ENCODE peak calls at places on chromosomes 13 and 19, in ten cellular contexts. One of them, this sample, is unnamed.

GRCh38 chr19:35885909-35886308 is 14.4 kb downstream of the NFKBID start:
- DNase-seq in lung: no peak
- DNase-seq in HL-60: no peak
- DNase-seq in neural progenitor cell: no peak
- DNase-seq in pancreas: no peak
- DNase-seq in endodermal cell: no peak
- DNase-seq in adrenal gland: no peak
- DNase-seq in left ventricle myocardium inferior: no peak
- DNase-seq in tibial nerve: no peak
- DNase-seq in ovary: no peak
- DNase-seq in this sample: no peak

GRCh38 chr13:39025433-39025839 is 12.5 kb downstream of the PROSER1 start:
- DNase-seq in left ventricle myocardium inferior: no peak
- DNase-seq in tibial nerve: no peak
- DNase-seq in adrenal gland: no peak
- DNase-seq in neural progenitor cell: no peak
- DNase-seq in ovary: no peak
- DNase-seq in HL-60: no peak
- DNase-seq in endodermal cell: no peak
- DNase-seq in lung: no peak
- DNase-seq in pancreas: no peak
- DNase-seq in this sample: no peak

GRCh38 chr19:35935911-35936737 is at the start of gene LRFN3:
- DNase-seq in endodermal cell: peak; percentile 88
- DNase-seq in pancreas: peak; percentile 54
- DNase-seq in tibial nerve: peak; percentile 60
- DNase-seq in left ventricle myocardium inferior: peak; percentile 78
- DNase-seq in neural progenitor cell: peak; percentile 95
- DNase-seq in HL-60: no peak
- DNase-seq in lung: peak; percentile 57
- DNase-seq in adrenal gland: peak; percentile 71
- DNase-seq in ovary: peak; percentile 79
- DNase-seq in this sample: peak; percentile 78

GRCh38 chr13:110877737-110878136 is 37.1 kb downstream of the ANKRD10 start:
- DNase-seq in neural progenitor cell: no peak
- DNase-seq in HL-60: no peak
- DNase-seq in endodermal cell: no peak
- DNase-seq in lung: no peak
- DNase-seq in ovary: no peak
- DNase-seq in tibial nerve: no peak
- DNase-seq in adrenal gland: no peak
- DNase-seq in pancreas: no peak
- DNase-seq in left ventricle myocardium inferior: no peak
- DNase-seq in this sample: no peak

GRCh38 chr13:39818953-39819352 is 163.5 kb downstream of the COG6 start:
- DNase-seq in lung: no peak
- DNase-seq in HL-60: no peak
- DNase-seq in adrenal gland: no peak
- DNase-seq in endodermal cell: no peak
- DNase-seq in left ventricle myocardium inferior: no peak
- DNase-seq in pancreas: no peak
- DNase-seq in ovary: peak; percentile 74
- DNase-seq in neural progenitor cell: no peak
- DNase-seq in tibial nerve: peak; percentile 44
- DNase-seq in this sample: no peak

GRCh38 chr13:105410602-105411001 is 1124.9 kb downstream of the EFNB2 start:
- DNase-seq in HL-60: no peak
- DNase-seq in tibial nerve: peak; percentile 47
- DNase-seq in adrenal gland: peak; percentile 47
- DNase-seq in ovary: peak; percentile 18
- DNase-seq in neural progenitor cell: peak; percentile 77
- DNase-seq in pancreas: peak; percentile 45
- DNase-seq in left ventricle myocardium inferior: peak; percentile 47
- DNase-seq in endodermal cell: peak; percentile 92
- DNase-seq in lung: peak; percentile 39
- DNase-seq in this sample: no peak

GRCh38 chr19:32407004-32407992 is 1.7 kb downstream of the DPY19L3 start:
- DNase-seq in lung: peak; percentile 34
- DNase-seq in left ventricle myocardium inferior: no peak
- DNase-seq in HL-60: no peak
- DNase-seq in adrenal gland: no peak
- DNase-seq in tibial nerve: no peak
- DNase-seq in endodermal cell: peak; percentile 53
- DNase-seq in neural progenitor cell: no peak
- DNase-seq in ovary: peak; percentile 67
- DNase-seq in pancreas: peak; percentile 63
- DNase-seq in this sample: no peak

GRCh38 chr13:99828114-99828513 is 143.5 kb downstream of the ZIC5 start:
- DNase-seq in lung: no peak
- DNase-seq in endodermal cell: no peak
- DNase-seq in adrenal gland: no peak
- DNase-seq in ovary: no peak
- DNase-seq in pancreas: no peak
- DNase-seq in HL-60: no peak
- DNase-seq in tibial nerve: no peak
- DNase-seq in left ventricle myocardium inferior: no peak
- DNase-seq in neural progenitor cell: no peak
- DNase-seq in this sample: no peak

DNA sequence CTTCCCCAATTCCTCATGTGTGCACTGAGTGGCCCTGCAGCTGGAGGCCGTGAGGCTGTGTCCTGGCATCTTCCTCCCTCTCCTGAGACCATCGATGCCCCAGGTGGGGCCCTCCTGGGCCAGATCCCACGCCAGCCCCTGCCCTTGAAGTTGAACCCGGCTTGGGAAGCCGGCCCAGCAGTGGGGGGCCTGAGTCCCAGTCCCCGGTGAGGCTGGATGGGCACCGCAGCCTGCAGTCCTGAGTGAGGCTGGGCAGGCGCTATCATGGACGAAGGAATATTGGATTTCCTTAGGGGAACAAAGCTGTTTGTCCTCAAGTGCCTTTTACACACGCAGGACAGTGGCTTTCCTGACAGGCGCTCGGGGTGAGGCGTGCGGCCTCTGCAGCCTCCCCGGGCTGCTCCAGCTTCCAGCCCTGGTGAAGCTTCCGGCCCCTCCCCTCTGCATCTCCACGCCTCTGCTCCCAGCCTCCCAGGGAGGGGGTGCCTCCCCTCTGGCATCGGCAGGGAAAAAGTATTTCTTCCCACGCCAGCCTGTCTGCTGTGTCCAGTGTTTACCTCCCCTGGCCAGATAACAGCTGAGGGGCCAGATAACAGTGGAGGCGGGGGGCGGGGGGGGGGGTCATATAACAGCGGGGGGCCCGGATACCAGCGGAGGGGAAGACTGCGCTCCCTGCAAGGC is 159.5 kb downstream of the KDM4B start:
- DNase-seq in left ventricle myocardium inferior: peak; percentile 68
- DNase-seq in lung: no peak
- DNase-seq in neural progenitor cell: peak; percentile 59
- DNase-seq in ovary: peak; percentile 87
- DNase-seq in adrenal gland: peak; percentile 72
- DNase-seq in tibial nerve: peak; percentile 47
- DNase-seq in endodermal cell: peak; percentile 87
- DNase-seq in HL-60: no peak
- DNase-seq in pancreas: peak; percentile 95
- DNase-seq in this sample: peak; percentile 90
- H3K27ac ChIP-seq in left ventricle myocardium inferior: peak overlapping the region; percentile 64
- H3K27ac ChIP-seq in lung: peak overlapping the region; percentile 57
- H3K27ac ChIP-seq in neural progenitor cell: peak overlapping the region; percentile 63
- H3K27ac ChIP-seq in ovary: no peak overlapping the region
- H3K27ac ChIP-seq in adrenal gland: no peak overlapping the region
- H3K27ac ChIP-seq in tibial nerve: peak overlapping the region; percentile 47
- H3K27ac ChIP-seq in endodermal cell: peak overlapping the region; percentile 70
- H3K27ac ChIP-seq in HL-60: no peak overlapping the region
- H3K27ac ChIP-seq in pancreas: peak overlapping the region; percentile 63
- H3K27ac ChIP-seq in this sample: peak overlapping the region; percentile 95

GRCh38 chr13:49256841-49257240 is 9.1 kb downstream of the CDADC1 start:
- DNase-seq in HL-60: no peak
- DNase-seq in adrenal gland: no peak
- DNase-seq in endodermal cell: no peak
- DNase-seq in tibial nerve: peak; percentile 38
- DNase-seq in lung: no peak
- DNase-seq in ovary: no peak
- DNase-seq in left ventricle myocardium inferior: no peak
- DNase-seq in neural progenitor cell: no peak
- DNase-seq in pancreas: no peak
- DNase-seq in this sample: no peak

GRCh38 chr13:49262634-49263033 is 14.9 kb downstream of the CDADC1 start:
- DNase-seq in tibial nerve: no peak
- DNase-seq in ovary: no peak
- DNase-seq in left ventricle myocardium inferior: no peak
- DNase-seq in pancreas: no peak
- DNase-seq in HL-60: no peak
- DNase-seq in lung: no peak
- DNase-seq in neural progenitor cell: no peak
- DNase-seq in adrenal gland: no peak
- DNase-seq in endodermal cell: no peak
- DNase-seq in this sample: no peak

GRCh38 chr13:49259586-49259985 is 11.9 kb downstream of the CDADC1 start:
- DNase-seq in ovary: no peak
- DNase-seq in tibial nerve: no peak
- DNase-seq in pancreas: no peak
- DNase-seq in neural progenitor cell: no peak
- DNase-seq in endodermal cell: no peak
- DNase-seq in HL-60: no peak
- DNase-seq in adrenal gland: peak; percentile 37
- DNase-seq in lung: no peak
- DNase-seq in left ventricle myocardium inferior: no peak
- DNase-seq in this sample: no peak

GRCh38 chr13:49253997-49254396 is 6.3 kb downstream of the CDADC1 start:
- DNase-seq in endodermal cell: no peak
- DNase-seq in neural progenitor cell: no peak
- DNase-seq in adrenal gland: no peak
- DNase-seq in left ventricle myocardium inferior: no peak
- DNase-seq in HL-60: no peak
- DNase-seq in ovary: no peak
- DNase-seq in pancreas: no peak
- DNase-seq in tibial nerve: no peak
- DNase-seq in lung: no peak
- DNase-seq in this sample: no peak

DNA sequence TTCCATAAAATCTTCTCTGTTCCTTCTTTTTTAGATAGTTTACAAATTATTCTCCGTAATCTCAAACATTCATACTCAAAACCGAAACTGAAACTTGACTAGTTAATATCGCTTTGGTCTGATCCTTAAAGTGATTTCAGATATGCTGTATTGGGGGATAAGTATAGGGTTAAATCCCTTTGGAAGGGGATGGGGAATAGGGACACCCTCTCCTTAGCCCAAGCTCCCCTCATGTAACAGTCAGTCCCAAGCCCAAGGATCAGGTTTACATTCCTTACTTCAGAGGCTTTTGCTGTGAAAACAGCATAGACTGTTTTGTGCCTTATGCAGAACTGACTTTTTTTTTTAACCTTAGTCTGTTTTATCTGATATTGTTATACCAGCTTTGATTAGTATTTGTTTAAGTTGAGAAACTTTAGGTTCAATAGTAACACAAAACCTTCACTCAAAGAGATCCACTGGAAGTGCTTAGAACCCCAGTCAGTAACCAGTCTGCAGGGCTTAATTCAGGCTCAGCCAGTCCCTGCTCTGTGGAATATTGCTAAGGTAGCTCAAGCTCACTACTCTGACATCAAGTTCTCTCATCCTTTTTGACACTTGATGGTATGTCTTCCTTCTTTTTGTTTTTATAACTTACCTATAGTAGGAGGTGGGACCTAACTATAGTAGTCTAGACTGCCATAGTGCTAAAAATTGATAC is 10.5 kb downstream of the CDADC1 start:
- DNase-seq in endodermal cell: no peak
- DNase-seq in lung: no peak
- DNase-seq in neural progenitor cell: no peak
- DNase-seq in pancreas: no peak
- DNase-seq in HL-60: no peak
- DNase-seq in left ventricle myocardium inferior: no peak
- DNase-seq in ovary: no peak
- DNase-seq in tibial nerve: no peak
- DNase-seq in adrenal gland: no peak
- DNase-seq in this sample: no peak
- H3K4me3 ChIP-seq in endodermal cell: no peak overlapping the region
- H3K4me3 ChIP-seq in lung: no peak overlapping the region
- H3K4me3 ChIP-seq in neural progenitor cell: no peak overlapping the region
- H3K4me3 ChIP-seq in pancreas: no peak overlapping the region
- H3K4me3 ChIP-seq in HL-60: no peak overlapping the region
- H3K4me3 ChIP-seq in left ventricle myocardium inferior: peak overlapping the region; percentile 42
- H3K4me3 ChIP-seq in ovary: peak overlapping the region; percentile 9
- H3K4me3 ChIP-seq in tibial nerve: no peak overlapping the region
- H3K4me3 ChIP-seq in adrenal gland: no peak overlapping the region
- H3K4me3 ChIP-seq in this sample: no peak overlapping the region

GRCh38 chr19:17229890-17230289 is 3.9 kb downstream of the OCEL1 start:
- DNase-seq in pancreas: no peak
- DNase-seq in neural progenitor cell: no peak
- DNase-seq in HL-60: no peak
- DNase-seq in endodermal cell: no peak
- DNase-seq in lung: no peak
- DNase-seq in adrenal gland: no peak
- DNase-seq in ovary: no peak
- DNase-seq in left ventricle myocardium inferior: no peak
- DNase-seq in tibial nerve: no peak
- DNase-seq in this sample: no peak

GRCh38 chr19:17220207-17220758 is 5.1 kb downstream of the USE1 start:
- DNase-seq in endodermal cell: no peak
- DNase-seq in lung: no peak
- DNase-seq in neural progenitor cell: no peak
- DNase-seq in ovary: peak; percentile 46
- DNase-seq in tibial nerve: no peak
- DNase-seq in left ventricle myocardium inferior: no peak
- DNase-seq in adrenal gland: peak; percentile 65
- DNase-seq in pancreas: no peak
- DNase-seq in HL-60: no peak
- DNase-seq in this sample: no peak

GRCh38 chr19:17227798-17228367 is 1.9 kb downstream of the OCEL1 start:
- DNase-seq in ovary: peak; percentile 48
- DNase-seq in tibial nerve: no peak
- DNase-seq in neural progenitor cell: no peak
- DNase-seq in left ventricle myocardium inferior: no peak
- DNase-seq in pancreas: peak; percentile 52
- DNase-seq in endodermal cell: no peak
- DNase-seq in adrenal gland: no peak
- DNase-seq in lung: no peak
- DNase-seq in HL-60: no peak
- DNase-seq in this sample: no peak

GRCh38 chr19:17225051-17225450 is 975 bp upstream of the OCEL1 start:
- DNase-seq in left ventricle myocardium inferior: no peak
- DNase-seq in HL-60: no peak
- DNase-seq in ovary: peak; percentile 31
- DNase-seq in neural progenitor cell: no peak
- DNase-seq in endodermal cell: no peak
- DNase-seq in adrenal gland: no peak
- DNase-seq in tibial nerve: no peak
- DNase-seq in lung: no peak
- DNase-seq in pancreas: no peak
- DNase-seq in this sample: no peak

GRCh38 chr19:17226002-17226933 is at the start of gene OCEL1:
- DNase-seq in adrenal gland: peak; percentile 98
- DNase-seq in HL-60: peak; percentile 96
- DNase-seq in ovary: peak; percentile 97
- DNase-seq in tibial nerve: peak; percentile 98
- DNase-seq in endodermal cell: peak; percentile 98
- DNase-seq in pancreas: peak; percentile 98
- DNase-seq in lung: peak; percentile 98
- DNase-seq in left ventricle myocardium inferior: peak; percentile 100
- DNase-seq in neural progenitor cell: peak; percentile 100
- DNase-seq in this sample: peak; percentile 99
- TF ChIP-seq CTCF in adrenal gland: no peak
- TF ChIP-seq CTCF in HL-60: no peak
- TF ChIP-seq CTCF in ovary: no peak
- TF ChIP-seq CTCF in tibial nerve: no peak
- TF ChIP-seq CTCF in endodermal cell: no peak
- TF ChIP-seq CTCF in pancreas: no peak
- TF ChIP-seq CTCF in lung: peak; percentile 1
- TF ChIP-seq CTCF in left ventricle myocardium inferior: no peak
- TF ChIP-seq CTCF in neural progenitor cell: no peak
- TF ChIP-seq CTCF in this sample: no peak

GRCh38 chr19:8611890-8612806 is 1.6 kb upstream of the ADAMTS10 start:
- DNase-seq in HL-60: no peak
- DNase-seq in ovary: peak; percentile 78
- DNase-seq in pancreas: no peak
- DNase-seq in neural progenitor cell: no peak
- DNase-seq in tibial nerve: peak; percentile 28
- DNase-seq in adrenal gland: peak; percentile 85
- DNase-seq in endodermal cell: peak; percentile 88
- DNase-seq in lung: no peak
- DNase-seq in left ventricle myocardium inferior: peak; percentile 72
- DNase-seq in this sample: peak; percentile 89

GRCh38 chr19:8611391-8611883 is 922 bp upstream of the ADAMTS10 start:
- DNase-seq in adrenal gland: peak; percentile 53
- DNase-seq in lung: no peak
- DNase-seq in pancreas: no peak
- DNase-seq in endodermal cell: peak; percentile 57
- DNase-seq in left ventricle myocardium inferior: no peak
- DNase-seq in tibial nerve: no peak
- DNase-seq in HL-60: no peak
- DNase-seq in ovary: peak; percentile 64
- DNase-seq in neural progenitor cell: no peak
- DNase-seq in this sample: no peak

GRCh38 chr19:8610041-8610927 is at the start of gene ADAMTS10:
- DNase-seq in tibial nerve: peak; percentile 46
- DNase-seq in endodermal cell: peak; percentile 78
- DNase-seq in lung: no peak
- DNase-seq in ovary: peak; percentile 76
- DNase-seq in adrenal gland: peak; percentile 57
- DNase-seq in pancreas: no peak
- DNase-seq in HL-60: peak; percentile 28
- DNase-seq in left ventricle myocardium inferior: peak; percentile 51
- DNase-seq in neural progenitor cell: peak; percentile 74
- DNase-seq in this sample: no peak

GRCh38 chr19:8609210-8610040 is 1.1 kb downstream of the ADAMTS10 start:
- DNase-seq in ovary: peak; percentile 68
- DNase-seq in adrenal gland: peak; percentile 64
- DNase-seq in neural progenitor cell: peak; percentile 92
- DNase-seq in lung: no peak
- DNase-seq in endodermal cell: peak; percentile 87
- DNase-seq in HL-60: no peak
- DNase-seq in pancreas: no peak
- DNase-seq in tibial nerve: no peak
- DNase-seq in left ventricle myocardium inferior: peak; percentile 71
- DNase-seq in this sample: no peak

DNA sequence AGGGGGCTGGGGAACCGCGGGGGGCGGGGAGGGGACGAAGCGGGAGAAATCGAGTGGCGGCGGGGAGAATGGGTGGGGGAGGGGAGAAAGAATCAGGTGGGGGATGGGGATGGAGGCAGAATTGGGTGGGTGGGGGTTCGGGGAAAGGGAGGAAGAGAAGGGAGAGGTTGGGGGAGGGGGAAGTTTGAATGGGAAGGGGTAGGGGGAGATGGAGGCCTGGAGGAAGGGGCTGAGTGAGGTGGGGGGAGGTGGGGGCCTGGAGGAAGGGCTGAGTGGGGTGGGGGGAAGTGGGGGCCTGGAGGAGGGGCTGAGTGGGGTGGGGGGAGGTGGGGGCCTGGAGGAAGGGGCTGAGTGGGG is 391 bp upstream of the ADAMTS10 start:
- DNase-seq in HL-60: no peak
- DNase-seq in adrenal gland: no peak
- DNase-seq in left ventricle myocardium inferior: no peak
- DNase-seq in ovary: no peak
- DNase-seq in lung: no peak
- DNase-seq in neural progenitor cell: no peak
- DNase-seq in endodermal cell: no peak
- DNase-seq in tibial nerve: no peak
- DNase-seq in pancreas: no peak
- DNase-seq in this sample: no peak
- H3K27ac ChIP-seq in HL-60: no peak overlapping the region
- H3K27ac ChIP-seq in adrenal gland: no peak overlapping the region
- H3K27ac ChIP-seq in left ventricle myocardium inferior: peak overlapping the region; percentile 86
- H3K27ac ChIP-seq in ovary: peak overlapping the region; percentile 7
- H3K27ac ChIP-seq in lung: no peak overlapping the region
- H3K27ac ChIP-seq in neural progenitor cell: no peak overlapping the region
- H3K27ac ChIP-seq in endodermal cell: peak overlapping the region; percentile 32
- H3K27ac ChIP-seq in tibial nerve: peak overlapping the region; percentile 70
- H3K27ac ChIP-seq in pancreas: no peak overlapping the region
- H3K27ac ChIP-seq in this sample: peak overlapping the region; percentile 95

This sample was measured in coronary artery.